ENCODE peak calls at places on chromosomes 13 and 19, in eight cellular contexts. R is BJ, O is tibial artery, B is choroid plexus epithelial cell, Y is DND-41, W is foreskin fibroblast, T is heart right ventricle, Q is AG10803. X is an unnamed sample.

GRCh38 chr19:31135841-31136240 is 213.4 kb downstream of the TSHZ3 start:
- DNase-seq in R (peak; percentile 26), O (no peak), B (peak; percentile 62), Y (no peak), W (peak; percentile 31), T (no peak), Q (peak; percentile 80), X (no peak)

GRCh38 chr19:33298146-33298911 is 4.0 kb downstream of the CEBPA start:
- DNase-seq in R (no peak), O (no peak), B (no peak), Y (no peak), W (no peak), T (no peak), Q (no peak), X (no peak)

GRCh38 chr13:23044906-23045305 is 135.9 kb upstream of the SGCG start:
- DNase-seq in R (no peak), O (no peak), B (no peak), Y (no peak), W (no peak), T (no peak), Q (no peak), X (no peak)

GRCh38 chr13:46124531-46124966 is 19.7 kb upstream of the CPB2 start:
- DNase-seq in R (no peak), O (no peak), B (no peak), Y (peak; percentile 31), W (no peak), T (no peak), Q (no peak), X (no peak)

GRCh38 chr19:13484141-13484540 is 22.1 kb downstream of the CACNA1A start:
- DNase-seq in R (no peak), O (no peak), B (no peak), Y (no peak), W (no peak), T (no peak), Q (peak; percentile 17), X (no peak)

GRCh38 chr19:54439174-54439851 is 9.7 kb upstream of the LENG8 start:
- DNase-seq in R (no peak), O (no peak), B (peak; percentile 67), Y (peak; percentile 45), W (no peak), T (no peak), Q (peak; percentile 31), X (no peak)

GRCh38 chr13:21909331-21909730 is 238.5 kb downstream of the FGF9 start:
- DNase-seq in R (no peak), O (no peak), B (no peak), Y (no peak), W (no peak), T (no peak), Q (no peak), X (no peak)

GRCh38 chr13:30676672-30677071 is 58.7 kb upstream of the ALOX5AP start:
- DNase-seq in R (no peak), O (no peak), B (peak; percentile 68), Y (no peak), W (no peak), T (no peak), Q (peak; percentile 26), X (no peak)

GRCh38 chr13:36006347-36006746 is 124.8 kb downstream of the DCLK1 start:
- DNase-seq in R (no peak), O (no peak), B (peak; percentile 29), Y (no peak), W (no peak), T (no peak), Q (no peak), X (no peak)

GRCh38 chr13:30927595-30927994 is 4.9 kb upstream of the TEX26 start:
- DNase-seq in R (no peak), O (no peak), B (no peak), Y (no peak), W (no peak), T (no peak), Q (no peak), X (peak; percentile 9)

GRCh38 chr19:17497149-17497798 is 14.2 kb upstream of the PGLS start:
- DNase-seq in R (no peak), O (no peak), B (no peak), Y (no peak), W (no peak), T (no peak), Q (no peak), X (no peak)

GRCh38 chr19:11286312-11286974 is 9.5 kb upstream of the TSPAN16 start:
- DNase-seq in R (no peak), O (no peak), B (peak; percentile 49), Y (no peak), W (peak; percentile 25), T (peak; percentile 79), Q (peak; percentile 60), X (no peak)
- TF ChIP-seq CTCF in R (peak; percentile 18), O (no peak), B (peak; percentile 36), Y (no peak), W (no peak), T (peak; percentile 72), Q (peak; percentile 35), X (no peak)

DNA sequence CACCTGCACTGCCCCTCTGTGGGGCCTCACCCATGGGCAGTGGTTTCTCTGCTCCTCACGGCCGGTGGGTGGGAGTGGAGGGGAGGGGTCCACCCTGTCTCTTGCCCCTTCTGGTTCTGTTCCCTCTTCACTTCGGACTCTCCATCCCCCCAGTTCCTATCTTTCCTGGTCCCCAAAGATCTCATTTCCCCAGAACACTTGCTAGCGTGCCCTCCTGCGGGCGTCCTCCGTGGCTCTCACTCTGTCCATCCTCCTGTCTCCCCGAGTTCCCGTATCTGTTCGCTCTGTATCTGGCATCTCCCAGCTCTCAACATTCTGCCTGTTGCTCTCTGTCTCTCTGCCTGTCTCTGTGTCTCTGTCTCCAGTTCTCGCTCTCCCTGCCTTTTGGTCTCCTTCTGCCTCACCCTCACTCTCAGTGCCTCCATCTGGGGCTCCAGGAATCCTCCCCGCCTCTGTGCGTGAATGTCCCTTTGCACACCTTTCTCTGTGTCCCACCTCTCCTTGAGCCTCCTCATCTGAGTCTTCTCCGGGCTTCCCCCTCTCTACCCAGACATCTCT is 363 bp downstream of the SPIB start:
- DNase-seq in R (no peak), O (no peak), B (no peak), Y (no peak), W (peak; percentile 3), T (no peak), Q (no peak), X (no peak)
- H3K4me3 ChIP-seq in R (no peak overlapping the region), O (no peak overlapping the region), B (no peak overlapping the region), Y (no peak overlapping the region), W (no peak overlapping the region), T (no peak overlapping the region), Q (no peak overlapping the region), X (no peak overlapping the region)

GRCh38 chr13:103224804-103225203 is 158.6 kb upstream of the SLC10A2 start:
- DNase-seq in R (no peak), O (no peak), B (no peak), Y (no peak), W (no peak), T (no peak), Q (no peak), X (peak; percentile 85)

DNA sequence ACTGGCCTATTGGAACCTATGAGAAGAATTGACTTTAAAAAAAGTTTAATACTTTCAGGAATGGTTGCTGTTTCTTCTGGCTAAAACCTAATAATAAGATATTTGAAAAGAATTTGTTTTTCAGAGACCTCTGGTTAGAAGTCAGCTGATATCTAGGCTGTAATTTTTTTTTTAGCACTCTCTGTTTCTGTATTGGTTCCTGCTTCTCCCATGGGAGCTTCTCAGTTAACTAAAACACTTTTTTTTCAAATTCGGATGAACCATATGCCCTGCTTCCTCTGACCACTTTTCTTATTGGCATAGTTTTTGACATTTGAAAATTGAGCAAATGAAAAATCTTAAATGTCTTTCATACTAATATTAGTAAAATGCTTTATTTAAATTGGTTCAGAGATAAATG is 163.5 kb upstream of the SLC10A2 start:
- DNase-seq in R (no peak), O (no peak), B (peak; percentile 4), Y (no peak), W (no peak), T (no peak), Q (no peak), X (no peak)
- TF ChIP-seq CTCF in R (no peak), O (no peak), B (no peak), Y (no peak), W (no peak), T (no peak), Q (no peak), X (no peak)

DNA sequence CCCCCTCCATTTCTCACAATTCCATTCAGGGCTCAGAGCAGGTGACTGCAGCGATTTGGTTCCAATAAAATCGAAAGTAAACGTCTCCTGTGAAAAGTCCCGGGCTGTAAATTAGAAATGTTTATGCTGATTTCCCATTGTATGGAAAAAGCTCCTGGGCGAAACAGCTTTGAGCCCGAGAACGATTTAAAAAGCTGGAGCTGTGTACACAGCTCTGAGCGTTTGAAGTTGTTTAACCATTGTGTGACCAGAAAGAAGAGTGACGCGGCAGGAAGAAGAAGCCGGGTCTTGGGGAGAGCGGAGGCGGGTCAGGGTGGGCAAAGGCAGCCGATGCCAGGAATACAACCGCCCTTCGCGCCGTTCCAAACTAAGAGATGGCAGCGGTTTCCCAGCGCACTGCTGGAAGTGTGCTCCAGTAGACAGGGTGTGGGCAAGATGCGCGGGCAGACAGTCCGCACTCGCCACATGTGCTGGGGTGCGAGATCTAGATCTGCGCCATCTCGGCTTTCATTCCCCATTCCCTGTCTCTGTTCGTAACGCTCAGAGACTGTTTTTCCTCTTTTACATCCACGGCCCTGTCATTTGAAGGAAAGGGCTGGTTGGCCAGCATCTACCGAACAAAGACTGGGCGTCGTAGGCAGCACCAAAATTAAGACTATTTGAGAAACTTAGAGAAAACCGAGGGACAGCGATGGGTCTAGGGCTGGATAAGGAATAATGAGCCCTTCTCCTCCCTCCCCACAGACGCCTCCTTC is 960 bp upstream of the GSX1 start:
- DNase-seq in R (no peak), O (no peak), B (no peak), Y (peak; percentile 20), W (no peak), T (no peak), Q (no peak), X (no peak)
- H3K4me3 ChIP-seq in R (no peak overlapping the region), O (peak overlapping the region; percentile 46), B (no peak overlapping the region), Y (peak overlapping the region; percentile 39), W (peak overlapping the region; percentile 26), T (peak overlapping the region; percentile 26), Q (peak overlapping the region; percentile 24), X (peak overlapping the region; percentile 11)

GRCh38 chr13:25752957-25753540 is 298.8 kb downstream of the SHISA2 start:
- DNase-seq in R (peak; percentile 19), O (peak; percentile 68), B (peak; percentile 92), Y (peak; percentile 63), W (peak; percentile 35), T (peak; percentile 50), Q (peak; percentile 84), X (no peak)

GRCh38 chr13:25756251-25756650 is 295.6 kb downstream of the SHISA2 start:
- DNase-seq in R (no peak), O (no peak), B (no peak), Y (no peak), W (no peak), T (no peak), Q (no peak), X (no peak)

GRCh38 chr13:25761041-25761440 is 290.8 kb downstream of the SHISA2 start:
- DNase-seq in R (no peak), O (no peak), B (no peak), Y (no peak), W (no peak), T (no peak), Q (no peak), X (no peak)

GRCh38 chr13:25753976-25754375 is 297.8 kb downstream of the SHISA2 start:
- DNase-seq in R (no peak), O (no peak), B (no peak), Y (no peak), W (no peak), T (no peak), Q (no peak), X (no peak)

DNA sequence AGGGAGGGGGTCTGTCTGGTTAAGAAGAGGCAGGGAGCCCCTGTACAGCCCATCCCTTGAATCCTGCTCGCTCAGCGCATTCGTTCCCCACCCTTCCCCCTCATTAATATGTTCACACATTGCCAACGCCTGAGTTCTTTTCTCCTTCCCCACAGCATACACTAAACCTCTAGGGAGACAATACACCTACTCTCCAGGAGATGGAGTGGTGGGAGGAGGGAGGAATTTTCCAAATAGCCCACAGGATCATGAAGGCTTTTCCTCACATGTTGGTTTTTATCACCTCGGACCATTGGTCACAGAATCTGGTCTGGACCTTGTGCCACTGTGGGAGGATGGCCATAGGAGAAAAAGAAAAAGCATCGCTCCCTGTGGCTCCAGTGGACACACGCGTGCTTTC is 294.9 kb downstream of the SHISA2 start:
- DNase-seq in R (no peak), O (no peak), B (no peak), Y (no peak), W (no peak), T (no peak), Q (no peak), X (no peak)
- TF ChIP-seq CTCF in R (no peak), O (no peak), B (peak; percentile 31), Y (no peak), W (no peak), T (no peak), Q (no peak), X (peak; percentile 52)